ENCODE peak calls at places on chromosomes 7 and 10, in ten cellular contexts. C is stomach; Y is tibial artery; H is CD8-positive, alpha-beta memory T cell; B is left ventricle myocardium inferior; A is CD4-positive, alpha-beta memory T cell; M is NT2/D1; I is HCT116; R is mesenchymal stem cell; O is neural progenitor cell. J is an unnamed sample.

GRCh38 chr10:96017227-96017687 is 26.1 kb upstream of the CCNJ start:
- DNase-seq in M (peak; percentile 16), I (peak; percentile 51), R (peak; percentile 79), B (no peak), O (peak; percentile 70), H (no peak), C (no peak), Y (no peak), A (peak; percentile 46), J (peak; percentile 21)

GRCh38 chr10:103512591-103513382 is 19.3 kb downstream of the NEURL1 start:
- DNase-seq in A (no peak), M (no peak), C (peak; percentile 34), Y (no peak), I (no peak), B (no peak), O (no peak), R (peak; percentile 43), H (no peak), J (peak; percentile 83)

GRCh38 chr10:87544750-87545149 is 40.1 kb downstream of the MINPP1 start:
- DNase-seq in B (no peak), Y (no peak), C (no peak), R (no peak), H (no peak), I (no peak), M (no peak), O (no peak), A (no peak), J (no peak)

GRCh38 chr10:76397957-76398665 is 966.7 kb downstream of the LRMDA start:
- DNase-seq in I (no peak), H (no peak), R (no peak), O (no peak), B (no peak), A (no peak), Y (no peak), C (no peak), M (no peak), J (no peak)

GRCh38 chr7:1136841-1137516 is 23.0 kb downstream of the ZFAND2A start:
- DNase-seq in C (no peak), I (no peak), Y (no peak), A (no peak), O (peak; percentile 29), R (peak; percentile 20), B (no peak), M (no peak), H (no peak), J (no peak)

GRCh38 chr10:42428534-42428933 is 209.8 kb downstream of the ZNF33B start:
- DNase-seq in A (no peak), M (no peak), I (peak; percentile 3), Y (no peak), O (no peak), H (no peak), C (no peak), B (no peak), R (no peak), J (no peak)

GRCh38 chr10:122441961-122442360 is 12.5 kb upstream of the ARMS2 start:
- DNase-seq in H (no peak), M (no peak), Y (no peak), B (no peak), R (peak; percentile 49), O (no peak), I (no peak), A (no peak), C (no peak), J (no peak)

GRCh38 chr7:46352335-46352954 is 431.4 kb upstream of the IGFBP3 start:
- DNase-seq in C (no peak), O (peak; percentile 87), M (peak; percentile 80), Y (no peak), B (no peak), A (no peak), H (no peak), R (peak; percentile 65), I (peak; percentile 56), J (no peak)

GRCh38 chr10:103812004-103812403 is 43.4 kb downstream of the SH3PXD2A start:
- DNase-seq in Y (no peak), H (no peak), A (no peak), M (no peak), C (peak; percentile 86), B (no peak), I (no peak), O (no peak), R (no peak), J (no peak)

GRCh38 chr7:101465576-101466196 is 103.0 kb downstream of the COL26A1 start:
- DNase-seq in H (no peak), O (no peak), R (no peak), A (no peak), B (no peak), M (no peak), Y (no peak), I (no peak), C (no peak), J (no peak)

GRCh38 chr7:91894781-91895480 is 14.4 kb upstream of the MTERF1 start:
- DNase-seq in A (no peak), B (no peak), C (no peak), R (peak; percentile 67), Y (no peak), H (no peak), I (no peak), O (no peak), M (no peak), J (no peak)

GRCh38 chr10:133286366-133286765 is 9.7 kb upstream of the ADAM8 start:
- DNase-seq in B (no peak), Y (no peak), R (no peak), A (no peak), C (no peak), M (no peak), H (no peak), I (no peak), O (no peak), J (no peak)
- H3K36me3 ChIP-seq in B (peaks cover 96% of the 10 kb centered on the region), Y (peaks cover 89% of the 10 kb centered on the region), R (peaks cover 85% of the 10 kb centered on the region), A (peaks cover 65% of the 10 kb centered on the region), C (peaks cover 97% of the 10 kb centered on the region), M (peaks cover 81% of the 10 kb centered on the region), H (peaks cover 11% of the 10 kb centered on the region), I (no peaks in the 10 kb centered on the region), O (no peaks in the 10 kb centered on the region), J (peaks cover 86% of the 10 kb centered on the region)

GRCh38 chr10:24390746-24391145 is 181.8 kb downstream of the KIAA1217 start:
- DNase-seq in C (no peak), Y (no peak), I (no peak), A (no peak), O (no peak), R (no peak), H (no peak), B (no peak), M (no peak), J (no peak)
- H3K4me1 ChIP-seq in C (no peaks in the 10 kb centered on the region), Y (no peaks in the 10 kb centered on the region), I (no peaks in the 10 kb centered on the region), A (no peaks in the 10 kb centered on the region), O (no peaks in the 10 kb centered on the region), R (no peaks in the 10 kb centered on the region), H (no peaks in the 10 kb centered on the region), B (peaks cover 9% of the 10 kb centered on the region), M (no peaks in the 10 kb centered on the region), J (no peaks in the 10 kb centered on the region)

GRCh38 chr10:22570234-22570633 is 144.1 kb downstream of the PIP4K2A start:
- DNase-seq in A (no peak), B (no peak), Y (no peak), H (no peak), I (no peak), C (no peak), M (no peak), O (no peak), R (no peak), J (no peak)
- H3K36me3 ChIP-seq in A (peaks cover 39% of the 10 kb centered on the region), B (peaks cover 32% of the 10 kb centered on the region), Y (peaks cover 28% of the 10 kb centered on the region), H (peaks cover 32% of the 10 kb centered on the region), I (peaks cover 11% of the 10 kb centered on the region), C (peaks cover 44% of the 10 kb centered on the region), M (peaks cover 20% of the 10 kb centered on the region), O (no peaks in the 10 kb centered on the region), R (peaks cover 26% of the 10 kb centered on the region), J (no peaks in the 10 kb centered on the region)

GRCh38 chr7:85947767-85948166 is 695.9 kb upstream of the GRM3 start:
- DNase-seq in A (no peak), R (no peak), C (no peak), Y (no peak), I (no peak), O (no peak), B (no peak), M (no peak), H (no peak), J (no peak)
- H3K4me1 ChIP-seq in A (no peaks in the 10 kb centered on the region), R (no peaks in the 10 kb centered on the region), C (no peaks in the 10 kb centered on the region), Y (no peaks in the 10 kb centered on the region), I (no peaks in the 10 kb centered on the region), O (no peaks in the 10 kb centered on the region), B (no peaks in the 10 kb centered on the region), M (no peaks in the 10 kb centered on the region), H (no peaks in the 10 kb centered on the region), J (no peaks in the 10 kb centered on the region)

GRCh38 chr7:42922017-42922753 is 9.8 kb downstream of the PSMA2 start:
- DNase-seq in C (no peak), H (no peak), R (no peak), M (no peak), O (no peak), B (no peak), I (no peak), A (no peak), Y (no peak), J (no peak)
- H3K36me3 ChIP-seq in C (peaks cover 100% of the 10 kb centered on the region), H (peaks cover 62% of the 10 kb centered on the region), R (peaks cover 9% of the 10 kb centered on the region), M (peaks cover 96% of the 10 kb centered on the region), O (peaks cover 49% of the 10 kb centered on the region), B (peaks cover 100% of the 10 kb centered on the region), I (peaks cover 65% of the 10 kb centered on the region), A (peaks cover 53% of the 10 kb centered on the region), Y (peaks cover 79% of the 10 kb centered on the region), J (peaks cover 10% of the 10 kb centered on the region)

GRCh38 chr7:74051193-74051592 is 23.2 kb downstream of the ELN start:
- DNase-seq in Y (no peak), I (no peak), B (no peak), M (no peak), A (no peak), C (no peak), O (no peak), R (no peak), H (no peak), J (no peak)

GRCh38 chr7:74053589-74054186 is 25.7 kb downstream of the ELN start:
- DNase-seq in B (no peak), Y (peak; percentile 16), H (no peak), I (no peak), R (no peak), C (no peak), A (no peak), M (no peak), O (no peak), J (no peak)

GRCh38 chr7:74049997-74050798 is 22.2 kb downstream of the ELN start:
- DNase-seq in M (no peak), I (no peak), B (no peak), H (no peak), O (no peak), C (no peak), Y (no peak), R (no peak), A (no peak), J (no peak)

GRCh38 chr7:74052628-74053027 is 24.7 kb downstream of the ELN start:
- DNase-seq in O (no peak), I (no peak), B (no peak), H (no peak), A (no peak), M (no peak), R (no peak), Y (no peak), C (no peak), J (no peak)

GRCh38 chr7:74051629-74052410 is 23.8 kb downstream of the ELN start:
- DNase-seq in C (peak; percentile 64), H (no peak), A (no peak), M (peak; percentile 43), I (peak; percentile 34), R (peak; percentile 21), Y (peak; percentile 67), O (peak; percentile 66), B (no peak), J (peak; percentile 77)
- H3K4me1 ChIP-seq in C (peaks cover 6% of the 10 kb centered on the region), H (no peaks in the 10 kb centered on the region), A (no peaks in the 10 kb centered on the region), M (peaks cover 4% of the 10 kb centered on the region), I (peaks cover 7% of the 10 kb centered on the region), R (peaks cover 2% of the 10 kb centered on the region), Y (no peaks in the 10 kb centered on the region), O (no peaks in the 10 kb centered on the region), B (no peaks in the 10 kb centered on the region), J (peaks cover 16% of the 10 kb centered on the region)